ENCODE peak calls at places on chromosomes 13 and 19, in four cellular contexts. One of them, this sample, is unnamed.

GRCh38 chr19:566403-566802 is 6.0 kb upstream of the BSG start:
- DNase-seq in neural crest cell: no peak
- DNase-seq in CD4-positive, alpha-beta T cell: no peak
- DNase-seq in HFFc6: no peak
- DNase-seq in this sample: no peak

GRCh38 chr13:94300401-94300800 is 179.1 kb downstream of the DCT start:
- DNase-seq in neural crest cell: no peak
- DNase-seq in CD4-positive, alpha-beta T cell: no peak
- DNase-seq in HFFc6: no peak
- DNase-seq in this sample: no peak

GRCh38 chr13:46180393-46180792 is 1.6 kb downstream of the LCP1 start:
- DNase-seq in neural crest cell: no peak
- DNase-seq in CD4-positive, alpha-beta T cell: no peak
- DNase-seq in HFFc6: no peak
- DNase-seq in this sample: no peak

GRCh38 chr13:28613562-28613961 is 45.4 kb upstream of the POMP start:
- DNase-seq in neural crest cell: no peak
- DNase-seq in CD4-positive, alpha-beta T cell: no peak
- DNase-seq in HFFc6: no peak
- DNase-seq in this sample: peak

GRCh38 chr19:2602391-2603181 is 99.9 kb downstream of the GNG7 start:
- DNase-seq in neural crest cell: no peak
- DNase-seq in CD4-positive, alpha-beta T cell: no peak
- DNase-seq in HFFc6: peak
- DNase-seq in this sample: peak

GRCh38 chr13:74191036-74191809 is 57.0 kb upstream of the KLF12 start:
- DNase-seq in neural crest cell: no peak
- DNase-seq in CD4-positive, alpha-beta T cell: no peak
- DNase-seq in HFFc6: no peak
- DNase-seq in this sample: no peak

GRCh38 chr13:27273658-27274425 is 3.2 kb downstream of the RASL11A start:
- DNase-seq in neural crest cell: no peak
- DNase-seq in CD4-positive, alpha-beta T cell: no peak
- DNase-seq in HFFc6: no peak
- DNase-seq in this sample: no peak

GRCh38 chr13:75861786-75862185 is 225.7 kb downstream of the LMO7 start:
- DNase-seq in neural crest cell: no peak
- DNase-seq in CD4-positive, alpha-beta T cell: no peak
- DNase-seq in HFFc6: no peak
- DNase-seq in this sample: no peak

GRCh38 chr19:38877781-38878574 is at the start of gene RINL:
- DNase-seq in neural crest cell: no peak
- DNase-seq in CD4-positive, alpha-beta T cell: peak
- DNase-seq in HFFc6: no peak
- DNase-seq in this sample: no peak

GRCh38 chr19:42293539-42293938 is 8.4 kb upstream of the PRR19 start:
- DNase-seq in neural crest cell: no peak
- DNase-seq in CD4-positive, alpha-beta T cell: no peak
- DNase-seq in HFFc6: no peak
- DNase-seq in this sample: no peak

GRCh38 chr13:30895773-30896172 is 10.3 kb upstream of the MEDAG start:
- DNase-seq in neural crest cell: no peak
- DNase-seq in CD4-positive, alpha-beta T cell: no peak
- DNase-seq in HFFc6: peak
- DNase-seq in this sample: peak

GRCh38 chr13:69704311-69704710 is 403.3 kb upstream of the ATXN8OS start:
- DNase-seq in neural crest cell: no peak
- DNase-seq in CD4-positive, alpha-beta T cell: no peak
- DNase-seq in HFFc6: no peak
- DNase-seq in this sample: peak

GRCh38 chr19:53978975-53979801 is 12.2 kb upstream of the CACNG6 start:
- DNase-seq in neural crest cell: no peak
- DNase-seq in CD4-positive, alpha-beta T cell: no peak
- DNase-seq in HFFc6: no peak
- DNase-seq in this sample: no peak

GRCh38 chr13:109669234-109669612 is 117.2 kb downstream of the IRS2 start:
- DNase-seq in neural crest cell: no peak
- DNase-seq in CD4-positive, alpha-beta T cell: no peak
- DNase-seq in HFFc6: no peak
- DNase-seq in this sample: no peak

GRCh38 chr13:79674765-79675515 is 194.0 kb downstream of the NDFIP2 start:
- DNase-seq in neural crest cell: no peak
- DNase-seq in CD4-positive, alpha-beta T cell: no peak
- DNase-seq in HFFc6: no peak
- DNase-seq in this sample: peak

GRCh38 chr13:95201814-95202521 is 99.3 kb downstream of the ABCC4 start:
- DNase-seq in neural crest cell: no peak
- DNase-seq in CD4-positive, alpha-beta T cell: no peak
- DNase-seq in HFFc6: peak
- DNase-seq in this sample: peak

GRCh38 chr19:10641248-10641647 is 12.9 kb upstream of the ILF3 start:
- DNase-seq in neural crest cell: no peak
- DNase-seq in CD4-positive, alpha-beta T cell: no peak
- DNase-seq in HFFc6: no peak
- DNase-seq in this sample: no peak

GRCh38 chr13:98150836-98151489 is 8.1 kb downstream of the FARP1 start:
- DNase-seq in neural crest cell: no peak
- DNase-seq in CD4-positive, alpha-beta T cell: no peak
- DNase-seq in HFFc6: no peak
- DNase-seq in this sample: no peak

GRCh38 chr13:57627663-57628062 is 3.9 kb upstream of the PCDH17 start:
- DNase-seq in neural crest cell: no peak
- DNase-seq in CD4-positive, alpha-beta T cell: no peak
- DNase-seq in HFFc6: peak
- DNase-seq in this sample: no peak

GRCh38 chr19:17807731-17808316 is 12.9 kb downstream of the B3GNT3 start:
- DNase-seq in neural crest cell: no peak
- DNase-seq in CD4-positive, alpha-beta T cell: no peak
- DNase-seq in HFFc6: no peak
- DNase-seq in this sample: no peak

GRCh38 chr13:39823063-39823713 is 167.7 kb downstream of the COG6 start:
- DNase-seq in neural crest cell: no peak
- DNase-seq in CD4-positive, alpha-beta T cell: no peak
- DNase-seq in HFFc6: no peak
- DNase-seq in this sample: no peak
- TF ChIP-seq CTCF in neural crest cell: no peak
- TF ChIP-seq CTCF in CD4-positive, alpha-beta T cell: no peak
- TF ChIP-seq CTCF in HFFc6: no peak
- TF ChIP-seq CTCF in this sample: no peak

DNA sequence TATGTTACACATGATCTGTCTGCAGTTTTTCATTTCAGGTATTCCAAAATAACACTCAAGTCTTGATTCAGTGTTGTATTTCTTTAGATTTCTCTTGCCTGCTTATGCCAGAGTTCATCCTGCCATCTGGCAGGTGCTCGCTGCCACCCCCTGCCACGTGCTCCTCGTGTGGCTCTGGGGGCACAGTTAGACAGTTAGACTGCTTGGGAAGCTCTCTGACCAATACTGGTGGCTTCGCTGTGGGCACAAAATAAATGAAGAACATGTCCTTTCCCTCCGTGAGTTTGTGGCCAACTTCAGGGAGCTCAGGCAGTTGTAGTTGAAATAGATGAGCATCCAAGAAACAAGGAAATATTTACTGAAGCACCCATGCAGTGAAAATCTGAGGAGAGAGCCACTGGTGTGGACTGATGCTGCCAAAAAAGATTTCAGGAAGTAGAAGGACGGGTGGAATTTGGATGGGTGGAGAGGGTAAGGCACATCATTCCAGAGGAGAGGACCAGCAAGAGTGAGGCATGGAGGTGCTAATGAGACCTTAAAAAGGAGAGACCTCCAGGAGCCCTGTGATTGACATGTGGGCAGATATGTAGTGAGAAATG is 37.5 kb upstream of the GPR183 start:
- DNase-seq in neural crest cell: no peak
- DNase-seq in CD4-positive, alpha-beta T cell: no peak
- DNase-seq in HFFc6: no peak
- DNase-seq in this sample: no peak
- TF ChIP-seq CTCF in neural crest cell: no peak
- TF ChIP-seq CTCF in CD4-positive, alpha-beta T cell: no peak
- TF ChIP-seq CTCF in HFFc6: no peak
- TF ChIP-seq CTCF in this sample: no peak

GRCh38 chr13:105207586-105208293 is 1327.7 kb downstream of the EFNB2 start:
- DNase-seq in neural crest cell: no peak
- DNase-seq in CD4-positive, alpha-beta T cell: no peak
- DNase-seq in HFFc6: no peak
- DNase-seq in this sample: no peak

GRCh38 chr13:105213512-105213911 is 1322.0 kb downstream of the EFNB2 start:
- DNase-seq in neural crest cell: no peak
- DNase-seq in CD4-positive, alpha-beta T cell: no peak
- DNase-seq in HFFc6: no peak
- DNase-seq in this sample: peak
- TF ChIP-seq CTCF in neural crest cell: no peak
- TF ChIP-seq CTCF in CD4-positive, alpha-beta T cell: no peak
- TF ChIP-seq CTCF in HFFc6: no peak
- TF ChIP-seq CTCF in this sample: no peak

DNA sequence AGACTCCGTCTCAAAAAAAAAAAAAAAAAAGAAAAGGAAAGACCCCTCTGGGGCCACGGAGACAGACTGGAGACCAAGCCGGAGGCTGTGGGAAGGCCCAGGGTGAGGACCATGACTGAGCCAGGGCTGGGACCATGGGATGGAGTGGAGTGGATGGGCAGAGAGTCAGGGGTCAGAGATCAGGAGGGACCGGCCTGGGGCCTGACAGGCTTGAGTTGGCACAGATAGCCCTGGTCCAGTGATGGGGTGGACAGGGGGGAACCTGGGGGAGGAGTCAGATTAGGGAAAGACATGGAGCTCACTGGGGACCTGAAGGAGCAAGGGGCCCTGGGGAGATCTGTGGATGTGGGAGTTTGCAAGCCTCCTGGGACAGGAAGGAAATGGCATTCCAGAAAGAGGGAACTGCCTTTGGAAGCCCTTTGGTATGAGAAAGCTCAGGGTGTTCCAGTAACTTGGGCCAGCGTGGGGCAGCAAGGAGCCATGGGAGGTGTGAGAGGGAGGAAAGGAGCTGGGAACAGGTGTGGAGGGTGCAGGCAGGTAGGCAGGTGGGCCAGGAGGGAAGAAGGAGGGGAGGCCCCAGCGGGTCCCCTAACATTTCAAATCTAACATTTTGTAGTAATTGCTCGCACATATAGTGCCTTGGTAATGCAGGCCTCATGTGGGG is 6.3 kb upstream of the RPL13A start:
- DNase-seq in neural crest cell: no peak
- DNase-seq in CD4-positive, alpha-beta T cell: no peak
- DNase-seq in HFFc6: no peak
- DNase-seq in this sample: no peak
- TF ChIP-seq CTCF in neural crest cell: no peak
- TF ChIP-seq CTCF in CD4-positive, alpha-beta T cell: no peak
- TF ChIP-seq CTCF in HFFc6: no peak
- TF ChIP-seq CTCF in this sample: no peak

GRCh38 chr19:50657222-50657669 is 8.0 kb downstream of the C19orf81 start:
- DNase-seq in neural crest cell: no peak
- DNase-seq in CD4-positive, alpha-beta T cell: no peak
- DNase-seq in HFFc6: no peak
- DNase-seq in this sample: no peak

GRCh38 chr19:50659318-50660082 is 10.3 kb downstream of the C19orf81 start:
- DNase-seq in neural crest cell: no peak
- DNase-seq in CD4-positive, alpha-beta T cell: no peak
- DNase-seq in HFFc6: no peak
- DNase-seq in this sample: no peak

GRCh38 chr19:50657672-50658437 is 8.6 kb downstream of the C19orf81 start:
- DNase-seq in neural crest cell: peak
- DNase-seq in CD4-positive, alpha-beta T cell: peak
- DNase-seq in HFFc6: peak
- DNase-seq in this sample: peak

GRCh38 chr19:50660083-50660366 is 10.8 kb downstream of the C19orf81 start:
- DNase-seq in neural crest cell: no peak
- DNase-seq in CD4-positive, alpha-beta T cell: no peak
- DNase-seq in HFFc6: no peak
- DNase-seq in this sample: no peak

GRCh38 chr19:50658438-50659317 is 9.4 kb downstream of the C19orf81 start:
- DNase-seq in neural crest cell: peak
- DNase-seq in CD4-positive, alpha-beta T cell: peak
- DNase-seq in HFFc6: no peak
- DNase-seq in this sample: peak
- TF ChIP-seq CTCF in neural crest cell: peak
- TF ChIP-seq CTCF in CD4-positive, alpha-beta T cell: no peak
- TF ChIP-seq CTCF in HFFc6: no peak
- TF ChIP-seq CTCF in this sample: no peak